ENCODE peak calls at places on chromosomes 7 and 10, in five cellular contexts. R is neuronal stem cell, M is mesendoderm, A is IMR-90, Z is neural progenitor cell. F is an unnamed sample.

GRCh38 chr10:73876157-73876556 is 1.8 kb upstream of the CAMK2G start:
- DNase-seq in Z (no peak), M (no peak), A (no peak), R (no peak), F (no peak)

GRCh38 chr10:114638874-114639625 is 19.0 kb downstream of the ABLIM1 start:
- DNase-seq in Z (peak), A (peak), M (no peak), R (no peak), F (no peak)

GRCh38 chr7:29567174-29567573 is 3.5 kb downstream of the PRR15 start:
- DNase-seq in Z (no peak), R (no peak), M (no peak), A (no peak), F (no peak)

GRCh38 chr10:84194424-84195043 is at the start of gene CDHR1:
- DNase-seq in Z (peak), R (peak), M (peak), A (no peak), F (no peak)

GRCh38 chr10:17758896-17759295 is 6.9 kb downstream of the TMEM236 start:
- DNase-seq in M (no peak), Z (no peak), A (no peak), R (no peak), F (no peak)

GRCh38 chr7:106283831-106284515 is 810 bp downstream of the NAMPT start:
- DNase-seq in Z (no peak), M (peak), R (peak), A (peak), F (peak)

GRCh38 chr7:2173184-2173827 is 59.4 kb downstream of the MAD1L1 start:
- DNase-seq in Z (no peak), M (no peak), A (no peak), R (no peak), F (no peak)

GRCh38 chr7:120097020-120097419 is 176.0 kb upstream of the KCND2 start:
- DNase-seq in A (no peak), Z (no peak), R (no peak), M (no peak), F (no peak)

GRCh38 chr10:45008524-45009161 is 7.9 kb downstream of the ZNF22 start:
- DNase-seq in A (peak), R (peak), Z (peak), M (peak), F (peak)

GRCh38 chr10:43045631-43046287 is 31.1 kb upstream of the RET start:
- DNase-seq in Z (no peak), R (no peak), A (no peak), M (no peak), F (no peak)

GRCh38 chr7:11760372-11760771 is 71.6 kb downstream of the THSD7A start:
- DNase-seq in R (no peak), M (peak), A (no peak), Z (peak), F (no peak)

GRCh38 chr7:156318426-156318825 is 322.1 kb upstream of the RNF32 start:
- DNase-seq in M (no peak), Z (no peak), R (no peak), A (no peak), F (no peak)

GRCh38 chr7:7921830-7922229 is 46.8 kb upstream of the GLCCI1 start:
- DNase-seq in A (no peak), R (no peak), Z (no peak), M (peak), F (no peak)

GRCh38 chr10:72597897-72598296 is 28.0 kb downstream of the MICU1 start:
- DNase-seq in Z (no peak), R (no peak), A (peak), M (no peak), F (no peak)

GRCh38 chr7:137992738-137993394 is 9.0 kb downstream of the CREB3L2 start:
- DNase-seq in M (no peak), Z (no peak), R (no peak), A (peak), F (peak)

GRCh38 chr10:119650692-119651513 is at the start of gene BAG3:
- DNase-seq in Z (peak), A (peak), M (peak), R (peak), F (peak)

GRCh38 chr7:92749327-92749730 is 87.0 kb downstream of the CDK6 start:
- DNase-seq in Z (no peak), A (peak), R (no peak), M (no peak), F (no peak)

GRCh38 chr10:51082857-51083256 is 8.6 kb downstream of the PRKG1 start:
- DNase-seq in R (no peak), A (no peak), Z (no peak), M (no peak), F (no peak)

GRCh38 chr7:7970620-7971307 is 2.2 kb downstream of the GLCCI1 start:
- DNase-seq in Z (peak), M (no peak), A (peak), R (peak), F (no peak)

GRCh38 chr10:121058082-121058481 is 206.9 kb downstream of the WDR11 start:
- DNase-seq in Z (no peak), A (no peak), R (no peak), M (no peak), F (no peak)

GRCh38 chr10:31157125-31157983 is 125.7 kb upstream of the ZNF438 start:
- DNase-seq in A (peak), R (no peak), M (no peak), Z (no peak), F (no peak)

GRCh38 chr10:117239031-117239430 is 1.9 kb upstream of the SLC18A2 start:
- DNase-seq in M (no peak), R (no peak), A (no peak), Z (no peak), F (no peak)

GRCh38 chr10:117240730-117241529 is at the start of gene SLC18A2:
- DNase-seq in A (no peak), M (no peak), Z (peak), R (no peak), F (no peak)

GRCh38 chr10:117241541-117242462 is 888 bp downstream of the SLC18A2 start:
- DNase-seq in Z (peak), R (no peak), M (no peak), A (no peak), F (no peak)

GRCh38 chr10:117240105-117240729 is 697 bp upstream of the SLC18A2 start:
- DNase-seq in A (no peak), Z (no peak), R (no peak), M (no peak), F (no peak)

DNA sequence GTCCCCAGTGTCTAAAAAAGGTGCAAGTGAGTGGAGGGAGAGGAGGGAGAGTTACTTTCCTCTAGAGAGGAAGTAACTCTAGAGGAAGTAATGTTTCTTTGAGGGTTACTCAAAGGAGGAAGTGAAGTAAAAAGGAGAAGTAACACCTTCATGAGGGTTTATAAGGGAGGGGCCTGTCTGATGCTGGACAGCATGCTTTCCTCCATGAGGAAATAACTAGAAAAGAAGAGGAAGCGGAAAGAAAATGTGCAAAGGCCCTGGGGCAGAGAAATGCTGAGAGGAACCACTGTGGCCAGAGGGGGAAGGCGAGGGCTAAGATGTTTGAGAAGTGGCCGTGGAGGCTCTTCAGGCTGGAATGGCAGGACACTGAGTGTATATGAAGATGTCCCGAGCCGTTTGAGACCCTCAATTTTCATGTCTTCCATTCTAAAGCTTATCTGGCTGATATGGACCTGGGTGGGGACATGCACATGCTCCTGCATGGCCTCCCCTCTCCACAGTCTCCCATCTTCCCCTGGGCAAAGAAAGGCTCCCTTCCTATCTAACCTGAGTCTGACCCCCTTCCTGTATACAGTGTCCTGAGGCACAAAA is 3.4 kb upstream of the SLC18A2 start:
- DNase-seq in M (no peak), A (no peak), Z (no peak), R (no peak), F (no peak)
- H3K4me2 ChIP-seq in M (no peak), A (no peak), Z (no peak), R (no peak), F (no peak)

GRCh38 chr7:42203336-42203735 is 33.7 kb downstream of the GLI3 start:
- DNase-seq in A (no peak), Z (no peak), R (no peak), M (no peak), F (no peak)

GRCh38 chr7:42210333-42210732 is 26.7 kb downstream of the GLI3 start:
- DNase-seq in A (no peak), Z (no peak), M (no peak), R (no peak), F (no peak)

GRCh38 chr7:42208586-42208985 is 28.4 kb downstream of the GLI3 start:
- DNase-seq in Z (no peak), R (no peak), A (no peak), M (no peak), F (no peak)

GRCh38 chr7:42202601-42203000 is 34.4 kb downstream of the GLI3 start:
- DNase-seq in A (no peak), Z (no peak), M (no peak), R (no peak), F (no peak)

DNA sequence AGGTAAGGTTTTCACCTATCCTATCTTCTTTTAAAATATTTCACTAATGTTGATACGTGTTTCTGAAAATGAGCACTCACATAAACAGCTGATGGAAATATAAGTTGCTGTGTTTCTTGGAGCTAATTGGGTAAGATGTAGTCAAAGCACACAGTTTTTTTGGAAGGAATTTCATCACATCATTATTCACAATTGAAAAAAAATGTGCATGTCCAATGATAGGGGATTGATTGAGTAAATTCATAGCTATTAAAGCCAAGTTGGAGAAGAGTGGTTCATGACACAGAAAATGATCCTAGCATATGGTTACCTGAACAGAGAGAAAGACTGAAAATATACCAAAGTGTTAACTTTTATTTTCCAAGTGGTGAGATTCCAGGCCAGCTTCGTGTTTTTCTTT is 29.6 kb downstream of the GLI3 start:
- DNase-seq in Z (no peak), A (no peak), M (no peak), R (no peak), F (no peak)
- H3K4me2 ChIP-seq in Z (no peak), A (no peak), M (no peak), R (no peak), F (no peak)

DNA sequence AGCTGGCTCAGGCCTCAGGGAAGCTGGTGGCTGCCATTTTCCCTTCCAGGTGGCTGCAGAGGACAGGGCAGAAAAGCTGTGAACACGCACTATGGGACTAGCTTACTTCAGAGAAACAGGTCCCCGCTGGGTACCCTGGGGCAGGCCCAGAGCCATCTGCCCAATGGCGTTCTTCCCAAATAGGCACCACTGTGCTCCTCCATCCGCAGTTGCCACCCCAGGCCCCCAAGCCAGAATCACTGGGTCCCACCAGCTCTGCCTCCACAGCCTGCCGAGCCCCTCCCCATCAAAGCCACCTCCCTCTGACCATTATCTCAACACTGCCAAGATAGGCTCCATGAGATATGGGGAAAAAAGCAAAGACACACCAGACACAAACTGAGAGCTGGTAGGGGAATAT is 11.4 kb downstream of the BUD31 start:
- DNase-seq in M (no peak), A (no peak), Z (no peak), R (no peak), F (no peak)
- H3K4me2 ChIP-seq in M (no peak), A (no peak), Z (no peak), R (no peak), F (no peak)

DNA sequence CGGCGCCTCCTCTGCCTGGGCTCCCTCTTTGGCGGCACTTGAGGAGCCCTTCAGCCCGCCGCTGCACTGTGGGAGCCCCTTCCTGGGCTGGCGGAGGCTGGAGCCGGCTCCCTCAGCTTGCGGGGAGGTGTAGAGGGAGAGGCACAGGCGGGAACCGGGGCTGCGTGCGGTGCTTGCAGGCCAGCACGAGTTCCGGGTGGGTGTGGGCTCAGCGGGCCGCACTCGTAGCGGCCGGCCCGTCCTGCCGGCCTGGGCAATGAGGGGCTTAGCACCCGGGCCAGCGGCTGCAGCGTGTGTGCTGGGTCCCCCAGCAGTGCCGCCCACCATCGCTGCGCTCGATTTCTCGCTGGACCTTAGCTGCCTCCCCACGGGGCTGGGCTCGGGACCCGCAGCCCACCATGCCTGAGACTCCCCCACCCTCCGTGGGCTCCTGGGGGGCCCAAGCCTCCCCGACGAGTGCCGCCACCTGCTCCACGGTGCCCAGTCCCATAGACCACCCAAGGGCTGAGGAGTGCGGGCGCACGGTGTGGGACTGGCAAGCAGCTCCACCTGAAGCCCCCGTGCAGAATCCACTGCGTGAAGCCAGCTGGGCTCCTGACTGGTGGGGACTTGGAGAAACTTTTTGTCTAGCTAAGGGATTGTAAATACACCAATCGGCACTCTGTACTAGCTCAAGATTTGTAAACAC is 73.8 kb upstream of the KMT2E start:
- DNase-seq in A (no peak), Z (no peak), R (no peak), M (no peak), F (no peak)
- H3K4me2 ChIP-seq in A (no peak), Z (no peak), R (no peak), M (no peak), F (no peak)

DNA sequence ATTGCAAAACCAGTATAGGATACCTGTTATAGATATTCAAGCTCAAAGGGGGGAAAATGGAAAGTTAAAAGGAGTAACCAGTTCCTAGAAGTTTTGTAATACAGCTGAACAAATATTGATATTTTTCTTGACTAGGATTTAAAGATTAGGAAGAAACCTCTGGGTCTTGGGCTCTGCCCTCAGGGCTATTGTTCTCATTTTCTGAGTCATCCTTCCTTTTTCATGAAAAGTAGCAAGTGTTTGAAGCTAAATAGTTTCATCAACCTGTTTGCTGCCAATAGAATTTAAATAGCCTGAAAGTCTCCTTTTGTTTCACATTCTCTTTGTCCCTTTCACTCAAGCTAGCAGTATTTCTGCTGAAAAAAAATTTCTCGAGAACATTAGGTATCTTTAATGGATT is 1061.1 kb upstream of the GHITM start:
- DNase-seq in Z (peak), A (no peak), M (peak), R (no peak), F (no peak)
- H3K4me2 ChIP-seq in Z (peak), A (no peak), M (no peak), R (no peak), F (no peak)

GRCh38 chr7:27116962-27117686 is 13.4 kb downstream of the HOXA4 start:
- DNase-seq in R (no peak), Z (no peak), M (no peak), A (peak), F (no peak)

GRCh38 chr7:27116521-27116946 is 14.0 kb downstream of the HOXA4 start:
- DNase-seq in A (peak), Z (no peak), R (no peak), M (no peak), F (no peak)

GRCh38 chr7:27115161-27116018 is 12.9 kb upstream of the HOXA2 start:
- DNase-seq in R (no peak), M (peak), A (peak), Z (peak), F (no peak)

GRCh38 chr7:27113991-27114866 is 11.7 kb upstream of the HOXA2 start:
- DNase-seq in A (peak), Z (no peak), R (no peak), M (no peak), F (no peak)

GRCh38 chr7:27116019-27116411 is 13.5 kb upstream of the HOXA2 start:
- DNase-seq in A (peak), R (no peak), M (no peak), Z (no peak), F (no peak)
- H3K4me2 ChIP-seq in A (peak), R (no peak), M (no peak), Z (no peak), F (no peak)